ENCODE peak calls at places on chromosomes 7 and 10, in ten cellular contexts. P, Y, L, T, J, N, S, U, Q and A are unnamed samples.

GRCh38 chr7:30510124-30511074 is 5.8 kb upstream of the GGCT start:
- DNase-seq in T (no peak), P (no peak), U (no peak), J (no peak), N (no peak), L (peak; percentile 10), Y (peak; percentile 59), S (peak; percentile 42), Q (peak; percentile 68), A (no peak)

GRCh38 chr10:59387951-59388431 is 25.6 kb upstream of the FAM13C start:
- DNase-seq in U (no peak), L (no peak), P (no peak), J (no peak), Y (peak; percentile 96), S (no peak), N (no peak), T (no peak), Q (peak; percentile 90), A (no peak)

GRCh38 chr10:91589015-91589655 is 43.7 kb downstream of the PPP1R3C start:
- DNase-seq in P (no peak), T (peak; percentile 71), N (no peak), Y (peak; percentile 93), L (no peak), J (no peak), Q (peak; percentile 87), U (peak; percentile 78), S (no peak), A (peak; percentile 45)

GRCh38 chr10:126059101-126059826 is 162.9 kb downstream of the FANK1 start:
- DNase-seq in U (no peak), Q (peak; percentile 90), P (no peak), J (no peak), L (no peak), N (no peak), Y (peak; percentile 48), S (no peak), T (no peak), A (no peak)

GRCh38 chr10:526651-527312 is 162.7 kb downstream of the DIP2C start:
- DNase-seq in L (no peak), P (no peak), J (no peak), T (no peak), U (peak; percentile 63), S (no peak), Y (no peak), N (peak; percentile 36), Q (no peak), A (no peak)

GRCh38 chr10:117391436-117392205 is 16.4 kb upstream of the PDZD8 start:
- DNase-seq in U (no peak), P (no peak), J (no peak), S (peak; percentile 68), T (peak; percentile 10), Y (no peak), Q (peak; percentile 76), N (no peak), L (no peak), A (no peak)

GRCh38 chr7:45978010-45978681 is 57.1 kb upstream of the IGFBP3 start:
- DNase-seq in T (no peak), J (peak; percentile 97), U (no peak), P (peak; percentile 13), N (no peak), Q (peak; percentile 99), Y (peak; percentile 88), S (peak; percentile 78), L (no peak), A (no peak)

GRCh38 chr10:71031601-71032000 is 143.2 kb upstream of the PCBD1 start:
- DNase-seq in L (no peak), T (no peak), S (no peak), U (no peak), J (no peak), Y (no peak), P (no peak), Q (no peak), N (no peak), A (no peak)

GRCh38 chr10:79320785-79321493 is 26.3 kb upstream of the PPIF start:
- DNase-seq in Y (peak; percentile 85), T (no peak), L (no peak), S (no peak), J (peak; percentile 86), N (no peak), Q (peak; percentile 100), P (no peak), U (no peak), A (no peak)

GRCh38 chr7:129468087-129468486 is 33.9 kb downstream of the STRIP2 start:
- DNase-seq in S (no peak), N (no peak), T (no peak), Y (no peak), Q (peak; percentile 83), P (no peak), U (no peak), L (no peak), J (no peak), A (no peak)

GRCh38 chr10:118300266-118300665 is 41.9 kb downstream of the FAM204A start:
- DNase-seq in S (no peak), L (no peak), T (no peak), N (no peak), Y (no peak), U (no peak), Q (no peak), J (no peak), P (no peak), A (no peak)

GRCh38 chr7:100632951-100633717 is 8.2 kb downstream of the TFR2 start:
- DNase-seq in L (peak; percentile 50), P (no peak), Y (no peak), Q (peak; percentile 69), J (no peak), U (peak; percentile 84), T (peak; percentile 27), S (no peak), N (peak; percentile 57), A (peak; percentile 82)

GRCh38 chr10:96651998-96652431 is 65.2 kb upstream of the TM9SF3 start:
- DNase-seq in U (no peak), N (no peak), T (peak; percentile 35), Y (no peak), S (no peak), Q (no peak), J (no peak), P (no peak), L (peak; percentile 76), A (no peak)

GRCh38 chr10:61594430-61594829 is 68.3 kb upstream of the CABCOCO1 start:
- DNase-seq in N (no peak), J (no peak), T (no peak), Y (no peak), U (no peak), S (no peak), Q (no peak), L (no peak), P (no peak), A (no peak)

GRCh38 chr10:92573091-92573797 is 649 bp downstream of the IDE start:
- DNase-seq in Q (peak; percentile 84), L (peak; percentile 11), Y (peak; percentile 47), S (no peak), N (peak; percentile 45), J (no peak), T (peak; percentile 26), U (peak; percentile 76), P (no peak), A (peak; percentile 46)

GRCh38 chr7:90958669-90959068 is 305.6 kb upstream of the FZD1 start:
- DNase-seq in Y (peak; percentile 71), S (no peak), N (no peak), L (no peak), J (no peak), P (no peak), U (no peak), Q (peak; percentile 65), T (no peak), A (no peak)

DNA sequence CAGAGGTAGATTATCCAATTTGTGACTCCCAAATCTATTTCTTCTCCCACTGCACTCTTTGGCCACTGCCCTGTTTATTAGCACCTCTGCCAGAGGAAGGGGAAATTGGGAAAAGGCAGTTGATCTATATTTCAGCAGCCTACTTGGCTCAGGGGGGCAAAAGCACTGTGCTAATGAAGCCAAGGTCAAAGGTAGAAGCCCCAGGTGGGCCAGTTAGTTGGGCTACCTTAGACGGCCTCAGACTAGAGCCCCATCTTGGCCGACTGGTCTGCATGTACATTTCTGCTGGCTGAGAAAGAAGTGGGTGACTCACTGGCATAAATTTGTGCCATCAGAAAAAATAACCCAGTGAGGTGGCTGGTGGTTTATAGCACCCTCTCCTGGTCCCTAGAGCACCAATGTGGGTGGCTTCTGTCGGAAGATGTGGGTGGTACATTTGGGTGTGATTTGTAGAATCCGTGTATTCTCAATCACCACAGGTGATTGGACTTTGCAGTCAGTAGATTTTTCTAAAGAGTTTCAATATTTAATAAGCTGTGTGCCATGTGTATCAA is 293.3 kb upstream of the MKI67 start:
- DNase-seq in P (no peak), L (no peak), S (no peak), J (no peak), T (no peak), Y (no peak), N (no peak), Q (no peak), U (no peak), A (no peak)
- H3K4me3 ChIP-seq in P (no peak overlapping the region), L (no peak overlapping the region), S (no peak overlapping the region), J (no peak overlapping the region), T (no peak overlapping the region), Y (no peak overlapping the region), N (no peak overlapping the region), Q (no peak overlapping the region), U (no peak overlapping the region), A (no peak overlapping the region)

GRCh38 chr10:119314486-119314885 is 107.1 kb downstream of the GRK5 start:
- DNase-seq in T (no peak), N (no peak), S (no peak), Q (no peak), P (no peak), J (no peak), L (no peak), Y (no peak), U (no peak), A (no peak)
- H3K27ac ChIP-seq in T (peak overlapping the region; percentile 27), N (no peak overlapping the region), S (peak overlapping the region; percentile 95), Q (peak overlapping the region; percentile 99), P (no peak overlapping the region), J (no peak overlapping the region), L (no peak overlapping the region), Y (peak overlapping the region; percentile 96), U (peak overlapping the region; percentile 89), A (no peak overlapping the region)

DNA sequence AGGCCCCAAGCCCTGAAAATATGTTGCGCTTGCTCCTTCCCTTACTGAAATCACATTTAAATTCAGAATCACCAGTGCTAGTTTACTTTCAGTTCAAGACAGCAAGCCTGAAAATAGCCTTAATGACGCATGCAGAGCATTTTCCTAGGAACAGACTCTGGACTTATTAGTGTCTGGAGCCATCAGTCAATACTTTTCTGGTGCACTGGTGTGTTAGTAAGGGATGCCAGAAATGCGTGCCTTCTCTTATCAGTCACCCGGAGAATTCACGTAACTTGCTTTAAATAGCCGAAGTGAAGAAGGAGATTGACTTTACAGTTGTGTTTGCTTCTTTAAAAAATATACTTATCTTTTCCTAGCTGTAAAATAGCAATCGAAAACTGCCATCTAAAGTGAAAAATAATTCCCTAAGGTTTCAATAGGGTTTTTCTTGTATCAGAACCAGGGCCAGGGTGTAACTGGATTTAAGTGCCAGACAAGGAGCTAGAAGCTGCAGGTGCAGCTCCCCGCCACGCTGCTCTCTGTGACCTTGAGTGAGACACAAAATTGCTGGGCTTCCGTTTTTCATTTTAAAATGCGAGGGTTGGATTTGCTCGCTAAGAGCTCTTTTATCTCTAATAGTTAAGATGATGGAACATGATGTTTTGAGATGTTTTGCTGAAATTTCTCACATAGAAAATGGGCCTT is 177.8 kb downstream of the NSUN6 start:
- DNase-seq in Q (no peak), J (no peak), T (peak; percentile 58), N (peak; percentile 44), L (no peak), P (no peak), Y (peak; percentile 68), S (no peak), U (no peak), A (no peak)
- H3K4me3 ChIP-seq in Q (no peak overlapping the region), J (no peak overlapping the region), T (no peak overlapping the region), N (no peak overlapping the region), L (no peak overlapping the region), P (no peak overlapping the region), Y (peak overlapping the region; percentile 25), S (no peak overlapping the region), U (no peak overlapping the region), A (no peak overlapping the region)

GRCh38 chr10:104258209-104258608 is 3.5 kb downstream of the GSTO1 start:
- DNase-seq in N (no peak), J (no peak), U (no peak), L (no peak), Y (no peak), T (no peak), S (no peak), Q (no peak), P (no peak), A (no peak)
- H3K27ac ChIP-seq in N (no peak overlapping the region), J (no peak overlapping the region), U (no peak overlapping the region), L (no peak overlapping the region), Y (no peak overlapping the region), T (peak overlapping the region; percentile 12), S (peak overlapping the region; percentile 37), Q (peak overlapping the region; percentile 96), P (no peak overlapping the region), A (no peak overlapping the region)